ENCODE peak calls at places on chromosomes 2 and 18, in five cellular contexts. One of them, this sample, is unnamed. For H3K27me3 and H3K4me1, the result is how much of the 10 kb centered on the place peaks cover.

GRCh38 chr18:78457011-78457410 is 522.6 kb upstream of the SALL3 start:
- DNase-seq in lower lobe of right lung: no peak
- DNase-seq in body of pancreas: no peak
- DNase-seq in adrenal gland: no peak
- DNase-seq in fibroblast of lung: no peak
- DNase-seq in this sample: no peak

GRCh38 chr2:169653636-169654035 is 40.6 kb downstream of the CFAP210 start:
- DNase-seq in lower lobe of right lung: no peak
- DNase-seq in body of pancreas: no peak
- DNase-seq in fibroblast of lung: no peak
- DNase-seq in adrenal gland: no peak
- DNase-seq in this sample: no peak

GRCh38 chr2:139225961-139226360 is 445.8 kb upstream of the NXPH2 start:
- DNase-seq in adrenal gland: no peak
- DNase-seq in lower lobe of right lung: no peak
- DNase-seq in fibroblast of lung: no peak
- DNase-seq in body of pancreas: no peak
- DNase-seq in this sample: no peak

GRCh38 chr18:903703-904102 is 968 bp upstream of the ADCYAP1 start:
- DNase-seq in lower lobe of right lung: peak
- DNase-seq in body of pancreas: peak
- DNase-seq in fibroblast of lung: peak
- DNase-seq in adrenal gland: peak
- DNase-seq in this sample: peak

GRCh38 chr18:49849331-49850217 is 36.2 kb upstream of the ACAA2 start:
- DNase-seq in adrenal gland: peak
- DNase-seq in fibroblast of lung: peak
- DNase-seq in body of pancreas: peak
- DNase-seq in lower lobe of right lung: peak
- DNase-seq in this sample: peak

GRCh38 chr2:147374410-147374811 is 470.4 kb upstream of the ACVR2A start:
- DNase-seq in adrenal gland: no peak
- DNase-seq in fibroblast of lung: peak
- DNase-seq in lower lobe of right lung: no peak
- DNase-seq in body of pancreas: no peak
- DNase-seq in this sample: no peak

GRCh38 chr2:26008851-26009566 is 24.9 kb upstream of the RAB10 start:
- DNase-seq in fibroblast of lung: peak
- DNase-seq in body of pancreas: peak
- DNase-seq in lower lobe of right lung: peak
- DNase-seq in adrenal gland: peak
- DNase-seq in this sample: no peak

GRCh38 chr18:77087391-77088141 is 45.0 kb downstream of the MBP start:
- DNase-seq in lower lobe of right lung: peak
- DNase-seq in adrenal gland: no peak
- DNase-seq in body of pancreas: peak
- DNase-seq in fibroblast of lung: peak
- DNase-seq in this sample: no peak

GRCh38 chr2:21256006-21256405 is 132.2 kb downstream of the TDRD15 start:
- DNase-seq in body of pancreas: peak
- DNase-seq in adrenal gland: peak
- DNase-seq in lower lobe of right lung: no peak
- DNase-seq in fibroblast of lung: no peak
- DNase-seq in this sample: peak

GRCh38 chr2:201496785-201497184 is 45.2 kb downstream of the STRADB start:
- DNase-seq in fibroblast of lung: no peak
- DNase-seq in lower lobe of right lung: no peak
- DNase-seq in body of pancreas: no peak
- DNase-seq in adrenal gland: no peak
- DNase-seq in this sample: no peak

GRCh38 chr2:61018319-61018750 is 280 bp upstream of the PUS10 start:
- DNase-seq in adrenal gland: no peak
- DNase-seq in lower lobe of right lung: no peak
- DNase-seq in body of pancreas: no peak
- DNase-seq in fibroblast of lung: peak
- DNase-seq in this sample: no peak

GRCh38 chr2:150610670-150611279 is 123.3 kb upstream of the RND3 start:
- DNase-seq in adrenal gland: peak
- DNase-seq in body of pancreas: peak
- DNase-seq in lower lobe of right lung: no peak
- DNase-seq in fibroblast of lung: no peak
- DNase-seq in this sample: peak

GRCh38 chr18:79483971-79484491 is 88.3 kb downstream of the NFATC1 start:
- DNase-seq in adrenal gland: no peak
- DNase-seq in fibroblast of lung: no peak
- DNase-seq in body of pancreas: peak
- DNase-seq in lower lobe of right lung: no peak
- DNase-seq in this sample: no peak

GRCh38 chr2:162301151-162301804 is 17.2 kb downstream of the IFIH1 start:
- DNase-seq in adrenal gland: peak
- DNase-seq in body of pancreas: peak
- DNase-seq in fibroblast of lung: peak
- DNase-seq in lower lobe of right lung: peak
- DNase-seq in this sample: peak

GRCh38 chr18:47260138-47260923 is 8.9 kb upstream of the SKOR2 start:
- DNase-seq in lower lobe of right lung: peak
- DNase-seq in fibroblast of lung: peak
- DNase-seq in adrenal gland: peak
- DNase-seq in body of pancreas: peak
- DNase-seq in this sample: no peak

GRCh38 chr2:33069894-33070651 is 123.3 kb downstream of the LTBP1 start:
- DNase-seq in adrenal gland: peak
- DNase-seq in fibroblast of lung: peak
- DNase-seq in lower lobe of right lung: no peak
- DNase-seq in body of pancreas: peak
- DNase-seq in this sample: no peak

GRCh38 chr2:159879061-159879604 is 81.1 kb upstream of the CD302 start:
- DNase-seq in lower lobe of right lung: no peak
- DNase-seq in adrenal gland: no peak
- DNase-seq in body of pancreas: no peak
- DNase-seq in fibroblast of lung: peak
- DNase-seq in this sample: no peak

GRCh38 chr18:55321268-55322175 is 266.5 kb downstream of the TCF4 start:
- DNase-seq in fibroblast of lung: peak
- DNase-seq in adrenal gland: peak
- DNase-seq in body of pancreas: peak
- DNase-seq in lower lobe of right lung: peak
- DNase-seq in this sample: peak

GRCh38 chr2:109663721-109664120 is 49.6 kb downstream of the SOWAHC start:
- DNase-seq in adrenal gland: peak
- DNase-seq in body of pancreas: peak
- DNase-seq in lower lobe of right lung: no peak
- DNase-seq in fibroblast of lung: peak
- DNase-seq in this sample: no peak

GRCh38 chr2:70616168-70616694 is 62.6 kb upstream of the TGFA start:
- DNase-seq in lower lobe of right lung: no peak
- DNase-seq in fibroblast of lung: no peak
- DNase-seq in body of pancreas: peak
- DNase-seq in adrenal gland: no peak
- DNase-seq in this sample: no peak

GRCh38 chr2:164061129-164061746 is 325.4 kb upstream of the FIGN start:
- DNase-seq in fibroblast of lung: peak
- DNase-seq in adrenal gland: peak
- DNase-seq in lower lobe of right lung: no peak
- DNase-seq in body of pancreas: peak
- DNase-seq in this sample: peak

GRCh38 chr2:112493858-112494648 is 12.1 kb downstream of the TTL start:
- DNase-seq in lower lobe of right lung: no peak
- DNase-seq in fibroblast of lung: peak
- DNase-seq in adrenal gland: peak
- DNase-seq in body of pancreas: no peak
- DNase-seq in this sample: peak

GRCh38 chr18:36650906-36651305 is 177.9 kb downstream of the TPGS2 start:
- DNase-seq in body of pancreas: no peak
- DNase-seq in adrenal gland: no peak
- DNase-seq in lower lobe of right lung: no peak
- DNase-seq in fibroblast of lung: no peak
- DNase-seq in this sample: no peak

GRCh38 chr2:161044937-161045336 is 115.3 kb upstream of the TANK start:
- DNase-seq in lower lobe of right lung: no peak
- DNase-seq in fibroblast of lung: no peak
- DNase-seq in adrenal gland: no peak
- DNase-seq in body of pancreas: no peak
- DNase-seq in this sample: no peak

GRCh38 chr2:168118733-168119518 is 128.5 kb downstream of the STK39 start:
- DNase-seq in body of pancreas: no peak
- DNase-seq in adrenal gland: peak
- DNase-seq in fibroblast of lung: peak
- DNase-seq in lower lobe of right lung: no peak
- DNase-seq in this sample: peak

GRCh38 chr18:46734981-46735380 is 21.9 kb downstream of the ST8SIA5 start:
- DNase-seq in fibroblast of lung: no peak
- DNase-seq in adrenal gland: no peak
- DNase-seq in lower lobe of right lung: no peak
- DNase-seq in body of pancreas: no peak
- DNase-seq in this sample: no peak

GRCh38 chr2:4937550-4937949 is 754.6 kb upstream of the SOX11 start:
- DNase-seq in adrenal gland: no peak
- DNase-seq in lower lobe of right lung: no peak
- DNase-seq in body of pancreas: no peak
- DNase-seq in fibroblast of lung: peak
- DNase-seq in this sample: no peak

GRCh38 chr18:27749189-27749588 is 427.7 kb downstream of the CDH2 start:
- DNase-seq in lower lobe of right lung: no peak
- DNase-seq in body of pancreas: no peak
- DNase-seq in adrenal gland: no peak
- DNase-seq in fibroblast of lung: no peak
- DNase-seq in this sample: no peak

GRCh38 chr18:56235061-56235772 is 403.2 kb downstream of the TXNL1 start:
- DNase-seq in fibroblast of lung: peak
- DNase-seq in body of pancreas: no peak
- DNase-seq in adrenal gland: no peak
- DNase-seq in lower lobe of right lung: no peak
- DNase-seq in this sample: no peak

GRCh38 chr2:20448246-20449046 is 1.6 kb downstream of the RHOB start:
- DNase-seq in adrenal gland: peak
- DNase-seq in lower lobe of right lung: no peak
- DNase-seq in fibroblast of lung: peak
- DNase-seq in body of pancreas: no peak
- DNase-seq in this sample: peak

GRCh38 chr2:28047698-28048097 is 157.2 kb downstream of the BABAM2 start:
- DNase-seq in body of pancreas: no peak
- DNase-seq in fibroblast of lung: peak
- DNase-seq in lower lobe of right lung: no peak
- DNase-seq in adrenal gland: no peak
- DNase-seq in this sample: no peak

GRCh38 chr2:203394519-203395227 is 66.5 kb downstream of the ABI2 start:
- DNase-seq in adrenal gland: no peak
- DNase-seq in lower lobe of right lung: no peak
- DNase-seq in fibroblast of lung: no peak
- DNase-seq in body of pancreas: no peak
- DNase-seq in this sample: peak
- TF ChIP-seq CTCF in adrenal gland: no peak
- TF ChIP-seq CTCF in lower lobe of right lung: no peak
- TF ChIP-seq CTCF in fibroblast of lung: no peak
- TF ChIP-seq CTCF in body of pancreas: no peak
- TF ChIP-seq CTCF in this sample: peak

DNA sequence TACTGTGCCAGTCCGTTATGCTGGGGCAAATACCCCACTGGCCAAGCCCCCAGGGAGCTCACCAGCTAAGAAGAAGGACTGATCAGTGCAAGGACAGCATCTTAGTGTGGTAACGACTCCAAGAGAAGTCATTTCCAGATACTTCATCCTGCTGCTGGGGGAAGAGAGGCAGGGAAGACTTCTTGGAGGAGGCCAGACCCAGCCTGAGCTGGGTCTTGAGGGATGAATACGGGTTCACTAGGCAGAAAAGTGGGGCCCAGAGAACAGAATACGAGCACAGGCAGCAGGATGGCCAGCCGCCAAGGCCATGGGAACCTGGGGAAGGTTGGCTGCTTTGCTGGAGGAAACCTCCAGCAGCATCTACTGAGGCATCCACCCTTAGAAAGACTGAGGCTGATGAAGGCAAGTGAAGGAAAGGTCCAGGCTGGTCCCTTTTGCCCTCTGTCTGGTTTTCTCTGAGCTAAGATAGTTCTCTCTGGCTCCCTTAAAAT is 84.1 kb downstream of the GLI2 start:
- DNase-seq in lower lobe of right lung: peak
- DNase-seq in adrenal gland: no peak
- DNase-seq in body of pancreas: no peak
- DNase-seq in fibroblast of lung: peak
- DNase-seq in this sample: no peak
- H3K27me3 ChIP-seq in lower lobe of right lung: under half
- H3K27me3 ChIP-seq in adrenal gland: under half
- H3K27me3 ChIP-seq in body of pancreas: under half
- H3K27me3 ChIP-seq in fibroblast of lung: under half
- H3K27me3 ChIP-seq in this sample: under half

GRCh38 chr2:127506502-127506901 is 19.8 kb downstream of the IWS1 start:
- DNase-seq in body of pancreas: no peak
- DNase-seq in lower lobe of right lung: no peak
- DNase-seq in fibroblast of lung: no peak
- DNase-seq in adrenal gland: no peak
- DNase-seq in this sample: no peak
- H3K4me1 ChIP-seq in body of pancreas: under half
- H3K4me1 ChIP-seq in lower lobe of right lung: under half
- H3K4me1 ChIP-seq in fibroblast of lung: under half
- H3K4me1 ChIP-seq in adrenal gland: under half
- H3K4me1 ChIP-seq in this sample: under half

GRCh38 chr2:196696423-196697073 is 57.0 kb downstream of the CCDC150 start:
- DNase-seq in body of pancreas: no peak
- DNase-seq in fibroblast of lung: peak
- DNase-seq in adrenal gland: peak
- DNase-seq in lower lobe of right lung: no peak
- DNase-seq in this sample: peak
- TF ChIP-seq CTCF in body of pancreas: no peak
- TF ChIP-seq CTCF in fibroblast of lung: no peak
- TF ChIP-seq CTCF in adrenal gland: no peak
- TF ChIP-seq CTCF in lower lobe of right lung: no peak
- TF ChIP-seq CTCF in this sample: no peak

GRCh38 chr2:240831594-240832204 is 11.7 kb upstream of the KIF1A start:
- DNase-seq in fibroblast of lung: no peak
- DNase-seq in lower lobe of right lung: no peak
- DNase-seq in adrenal gland: no peak
- DNase-seq in body of pancreas: no peak
- DNase-seq in this sample: no peak
- H3K27me3 ChIP-seq in fibroblast of lung: under half
- H3K27me3 ChIP-seq in lower lobe of right lung: half or more
- H3K27me3 ChIP-seq in adrenal gland: under half
- H3K27me3 ChIP-seq in body of pancreas: under half
- H3K27me3 ChIP-seq in this sample: under half